ENCODE peak calls at places on chromosome 9, in seven cellular contexts. E is foreskin fibroblast; Z is D341Med; P is HTR-8/SVneo; S is activated CD4-positive, CD25-positive, alpha-beta regulatory T cell treated with anti-CD3 and anti-CD28 coated beads, Interleukin-2, amount 50 U/mL, for 16 hours; Y is transverse colon; U is T-helper 17 cell. V is an unnamed sample.

GRCh38 chr9:108603141-108603540 is 252.6 kb downstream of the ACTL7B start:
- DNase-seq in P (no peak), E (no peak), Z (no peak), Y (no peak), S (no peak), U (no peak), V (no peak)

GRCh38 chr9:22537721-22538120 is 91.1 kb downstream of the DMRTA1 start:
- DNase-seq in E (no peak), Y (no peak), P (no peak), Z (no peak), U (no peak), S (no peak), V (no peak)

GRCh38 chr9:128419061-128419925 is 1.4 kb upstream of the CERCAM start:
- DNase-seq in U (no peak), S (no peak), E (peak), Y (no peak), P (no peak), Z (no peak), V (no peak)

GRCh38 chr9:70412678-70413426 is 1.6 kb downstream of the KLF9 start:
- DNase-seq in S (no peak), E (peak), P (no peak), Y (peak), U (peak), Z (peak), V (no peak)

GRCh38 chr9:85723220-85723619 is 18.5 kb downstream of the AGTPBP1 start:
- DNase-seq in S (peak), P (no peak), E (no peak), U (peak), Y (no peak), Z (no peak), V (no peak)

GRCh38 chr9:36222449-36222848 is 31.7 kb downstream of the CLTA start:
- DNase-seq in S (no peak), P (no peak), Y (no peak), Z (no peak), E (no peak), U (no peak), V (no peak)

GRCh38 chr9:2229109-2229733 is 214.1 kb downstream of the SMARCA2 start:
- DNase-seq in S (no peak), P (no peak), E (no peak), Z (no peak), U (no peak), Y (no peak), V (no peak)

GRCh38 chr9:92165472-92165871 is 50.3 kb upstream of the SPTLC1 start:
- DNase-seq in E (no peak), S (no peak), P (no peak), Y (no peak), Z (no peak), U (no peak), V (no peak)

GRCh38 chr9:21450733-21451394 is 10.6 kb downstream of the IFNA1 start:
- DNase-seq in U (no peak), P (no peak), S (no peak), E (peak), Y (no peak), Z (no peak), V (no peak)

GRCh38 chr9:136950656-136951030 is 1.4 kb upstream of the LCN12 start:
- DNase-seq in Y (no peak), Z (no peak), U (no peak), E (no peak), P (no peak), S (no peak), V (no peak)

GRCh38 chr9:105319514-105319863 is 75.0 kb downstream of the SLC44A1 start:
- DNase-seq in P (no peak), U (no peak), E (no peak), Z (no peak), Y (no peak), S (no peak), V (no peak)

GRCh38 chr9:137138701-137139467 is at the start of gene GRIN1:
- DNase-seq in U (no peak), E (peak), Y (no peak), S (no peak), P (no peak), Z (peak), V (no peak)

GRCh38 chr9:95852059-95853032 is 23.1 kb upstream of the ERCC6L2 start:
- DNase-seq in Y (no peak), U (no peak), S (no peak), P (no peak), E (peak), Z (no peak), V (no peak)

GRCh38 chr9:112184946-112185345 is 9.8 kb upstream of the SUSD1 start:
- DNase-seq in E (no peak), P (no peak), U (no peak), Z (no peak), Y (no peak), S (no peak), V (no peak)

GRCh38 chr9:18274693-18275092 is 199.3 kb upstream of the ADAMTSL1 start:
- DNase-seq in U (no peak), E (peak), Z (no peak), P (no peak), Y (no peak), S (no peak), V (no peak)

GRCh38 chr9:34892886-34893285 is 65.2 kb upstream of the PHF24 start:
- DNase-seq in U (no peak), P (no peak), E (no peak), S (no peak), Z (no peak), Y (no peak), V (no peak)

GRCh38 chr9:18786936-18787658 is 245.9 kb downstream of the SAXO1 start:
- DNase-seq in Y (no peak), Z (no peak), S (no peak), P (no peak), E (peak), U (no peak), V (no peak)

GRCh38 chr9:117907420-117907819 is 203.2 kb downstream of the TLR4 start:
- DNase-seq in U (no peak), P (no peak), E (no peak), Z (no peak), S (no peak), Y (no peak), V (no peak)

GRCh38 chr9:78013924-78014323 is 17.7 kb downstream of the GNAQ start:
- DNase-seq in S (no peak), Z (no peak), U (no peak), P (no peak), E (peak), Y (no peak), V (no peak)

GRCh38 chr9:19283108-19283710 is 52.7 kb downstream of the DENND4C start:
- DNase-seq in Y (no peak), Z (no peak), S (no peak), U (no peak), E (no peak), P (no peak), V (no peak)

GRCh38 chr9:106277931-106278330 is 583.6 kb downstream of the TMEM38B start:
- DNase-seq in P (no peak), Y (no peak), U (no peak), Z (no peak), S (no peak), E (no peak), V (no peak)

GRCh38 chr9:129197978-129198736 is 20.1 kb upstream of the IER5L start:
- DNase-seq in P (no peak), Y (peak), S (no peak), E (peak), U (no peak), Z (no peak), V (no peak)

GRCh38 chr9:20394928-20395327 is 227.4 kb downstream of the MLLT3 start:
- DNase-seq in E (no peak), P (no peak), Z (peak), U (no peak), Y (no peak), S (no peak), V (no peak)

GRCh38 chr9:74721696-74722660 is 165.7 kb downstream of the TRPM6 start:
- DNase-seq in Z (no peak), U (no peak), S (no peak), Y (no peak), E (peak), P (no peak), V (no peak)

GRCh38 chr9:126844085-126844484 is 16.4 kb upstream of the ZBTB34 start:
- DNase-seq in U (no peak), Y (no peak), Z (no peak), S (no peak), E (peak), P (peak), V (no peak)

GRCh38 chr9:38085308-38085707 is 16.3 kb upstream of the SHB start:
- DNase-seq in U (no peak), E (no peak), Y (no peak), P (no peak), S (no peak), Z (no peak), V (no peak)

GRCh38 chr9:115520626-115521025 is 402.7 kb upstream of the TNC start:
- DNase-seq in Z (no peak), Y (no peak), E (no peak), U (no peak), P (no peak), S (no peak), V (no peak)

GRCh38 chr9:128416014-128416413 is 4.6 kb upstream of the CERCAM start:
- DNase-seq in E (no peak), P (no peak), U (no peak), Y (no peak), S (no peak), Z (no peak), V (no peak)

GRCh38 chr9:101648493-101648892 is 53.7 kb upstream of the PPP3R2 start:
- DNase-seq in P (no peak), Z (no peak), Y (no peak), U (no peak), S (no peak), E (no peak), V (no peak)

GRCh38 chr9:83623634-83623991 is 670 bp downstream of the IDNK start:
- DNase-seq in Y (no peak), Z (no peak), S (no peak), U (no peak), E (no peak), P (no peak), V (no peak)

GRCh38 chr9:136512651-136513066 is 29.8 kb upstream of the SEC16A start:
- DNase-seq in S (no peak), U (no peak), P (peak), Y (no peak), E (no peak), Z (no peak), V (no peak)

GRCh38 chr9:109538346-109538745 is 40.2 kb upstream of the PTPN3 start:
- DNase-seq in Z (no peak), U (no peak), E (no peak), S (no peak), P (no peak), Y (no peak), V (no peak)